ENCODE peak calls at places on chromosomes 2 and 18, in eight cellular contexts. A is cardiac muscle cell, O is right cardiac atrium, D is breast epithelium, W is heart right ventricle, M is AG04450, C is mesenchymal stem cell, K is dorsolateral prefrontal cortex. U is an unnamed sample.

GRCh38 chr2:3324404-3325281 is 53.0 kb downstream of the EIPR1 start:
- DNase-seq in D (no peak), A (no peak), K (no peak), O (no peak), W (no peak), C (no peak), M (no peak), U (no peak)

GRCh38 chr2:240998706-240999000 is 235 bp downstream of the SNED1 start:
- DNase-seq in C (no peak), A (no peak), O (no peak), K (no peak), W (no peak), D (no peak), M (no peak), U (no peak)

GRCh38 chr18:27136208-27136535 is 48.9 kb downstream of the CHST9 start:
- DNase-seq in O (no peak), M (no peak), C (peak), A (no peak), K (no peak), D (no peak), W (no peak), U (peak)

GRCh38 chr2:164706522-164706921 is 85.2 kb upstream of the GRB14 start:
- DNase-seq in W (no peak), O (no peak), M (no peak), D (no peak), C (peak), A (no peak), K (no peak), U (peak)

GRCh38 chr2:151043484-151043883 is 218.2 kb downstream of the RBM43 start:
- DNase-seq in C (no peak), K (no peak), M (peak), W (no peak), D (no peak), A (no peak), O (no peak), U (peak)

GRCh38 chr18:35335861-35336260 is 8.4 kb downstream of the ZNF24 start:
- DNase-seq in C (no peak), D (no peak), M (no peak), A (no peak), W (no peak), K (no peak), O (no peak), U (no peak)

GRCh38 chr18:63963610-63964256 is 6.1 kb upstream of the SERPINB8 start:
- DNase-seq in W (no peak), K (no peak), O (peak), C (peak), M (peak), D (no peak), A (peak), U (no peak)

GRCh38 chr18:35639296-35639695 is 57.8 kb downstream of the GALNT1 start:
- DNase-seq in O (no peak), M (no peak), D (no peak), A (no peak), C (no peak), K (no peak), W (no peak), U (no peak)

GRCh38 chr18:27763341-27763740 is 413.6 kb downstream of the CDH2 start:
- DNase-seq in C (no peak), D (no peak), K (no peak), W (no peak), O (no peak), M (no peak), A (no peak), U (no peak)

GRCh38 chr2:228847684-228848083 is 423.4 kb downstream of the PID1 start:
- DNase-seq in D (no peak), O (no peak), K (no peak), C (no peak), W (no peak), A (no peak), M (peak), U (no peak)

GRCh38 chr18:30705943-30706342 is 336.6 kb downstream of the DSC3 start:
- DNase-seq in D (no peak), M (no peak), W (no peak), K (no peak), A (no peak), C (peak), O (no peak), U (no peak)

DNA sequence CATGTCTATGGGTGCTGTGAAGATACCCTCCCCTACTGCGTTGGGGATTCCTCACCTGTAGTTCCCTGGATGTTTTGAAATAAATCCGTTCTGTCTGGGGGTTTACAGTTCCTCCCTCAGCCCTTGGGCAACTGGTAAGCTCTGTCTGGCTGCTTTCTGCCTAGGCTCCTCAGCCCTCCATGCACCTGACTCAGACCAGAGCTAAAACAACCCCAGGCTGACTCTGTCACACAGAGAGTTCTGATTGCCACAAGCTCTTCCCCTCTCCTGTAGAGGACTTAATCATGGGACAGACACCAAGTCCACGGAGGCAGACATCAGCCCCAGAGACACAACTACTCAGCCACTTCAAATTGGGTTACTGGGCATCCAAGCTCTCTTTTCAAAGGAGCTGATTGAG is 6.3 kb downstream of the VIT start:
- DNase-seq in M (no peak), C (no peak), O (no peak), D (no peak), K (no peak), W (no peak), A (no peak), U (no peak)
- H3K27ac ChIP-seq in M (no peak), C (no peak), O (no peak), D (peak), K (no peak), W (no peak), A (no peak), U (no peak)

GRCh38 chr18:56089607-56090258 is 501.7 kb upstream of the TCF4 start:
- DNase-seq in D (no peak), A (no peak), W (no peak), C (no peak), M (no peak), K (no peak), O (no peak), U (no peak)
- H3K27ac ChIP-seq in D (no peak), A (no peak), W (no peak), C (no peak), M (no peak), K (no peak), O (no peak), U (no peak)

GRCh38 chr2:10454505-10454904 is 6.4 kb upstream of the ODC1 start:
- DNase-seq in D (no peak), O (peak), M (no peak), W (peak), C (no peak), A (no peak), K (no peak), U (no peak)
- H3K27ac ChIP-seq in D (no peak), O (peak), M (no peak), W (no peak), C (no peak), A (no peak), K (no peak), U (peak)

GRCh38 chr2:144464730-144465129 is 55.2 kb downstream of the ZEB2 start:
- DNase-seq in K (no peak), D (no peak), O (no peak), W (no peak), A (no peak), M (no peak), C (no peak), U (no peak)

GRCh38 chr2:144466637-144467036 is 53.3 kb downstream of the ZEB2 start:
- DNase-seq in W (no peak), K (no peak), O (no peak), A (no peak), C (no peak), M (no peak), D (no peak), U (no peak)

GRCh38 chr2:144467479-144468210 is 52.3 kb downstream of the ZEB2 start:
- DNase-seq in M (no peak), D (no peak), K (no peak), W (no peak), O (no peak), A (no peak), C (no peak), U (no peak)

GRCh38 chr2:144468823-144469595 is 50.9 kb downstream of the ZEB2 start:
- DNase-seq in W (no peak), C (no peak), A (no peak), K (no peak), D (no peak), M (no peak), O (no peak), U (no peak)

GRCh38 chr2:144465723-144466122 is 54.2 kb downstream of the ZEB2 start:
- DNase-seq in K (no peak), A (no peak), W (no peak), M (no peak), O (no peak), C (no peak), D (no peak), U (no peak)
- H3K27ac ChIP-seq in K (peak), A (no peak), W (no peak), M (no peak), O (no peak), C (no peak), D (no peak), U (no peak)

U was measured in epithelial cell of prostate.